ENCODE peak calls at places on chromosomes 7 and 10, in four cellular contexts. Y is body of pancreas, J is AG04449, Z is ovary. F is an unnamed sample.

GRCh38 chr7:27101906-27102577 is 441 bp downstream of the HOXA2 start:
- DNase-seq in Y (no peak), J (no peak), Z (no peak), F (no peak)

GRCh38 chr10:125000366-125001312 is 58.7 kb downstream of the ZRANB1 start:
- DNase-seq in Y (peak; percentile 78), J (no peak), Z (peak; percentile 50), F (no peak)

GRCh38 chr10:118944959-118945622 is 84.4 kb upstream of the NANOS1 start:
- DNase-seq in Y (no peak), J (no peak), Z (no peak), F (no peak)

GRCh38 chr10:69318997-69319727 is 40.9 kb downstream of the HK1 start:
- DNase-seq in Y (peak; percentile 65), J (no peak), Z (peak; percentile 75), F (peak; percentile 76)

GRCh38 chr7:115471891-115472290 is 550.0 kb downstream of the MDFIC start:
- DNase-seq in Y (no peak), J (no peak), Z (no peak), F (no peak)

GRCh38 chr7:19470031-19470430 is 238.8 kb downstream of the POLR1F start:
- DNase-seq in Y (no peak), J (no peak), Z (no peak), F (no peak)

GRCh38 chr7:1296727-1297475 is 64.2 kb downstream of the UNCX start:
- DNase-seq in Y (no peak), J (no peak), Z (no peak), F (no peak)

GRCh38 chr10:69093933-69094332 is 6.0 kb downstream of the SRGN start:
- DNase-seq in Y (no peak), J (no peak), Z (no peak), F (no peak)

GRCh38 chr7:47407821-47408674 is 173.9 kb downstream of the TNS3 start:
- DNase-seq in Y (peak; percentile 4), J (no peak), Z (no peak), F (no peak)

GRCh38 chr7:94135180-94135579 is 131.0 kb upstream of the BET1 start:
- DNase-seq in Y (no peak), J (no peak), Z (no peak), F (no peak)

GRCh38 chr10:133141144-133141962 is 18.7 kb upstream of the KNDC1 start:
- DNase-seq in Y (no peak), J (no peak), Z (peak; percentile 29), F (no peak)

GRCh38 chr7:5482020-5482498 is 58.4 kb upstream of the TNRC18 start:
- DNase-seq in Y (no peak), J (no peak), Z (no peak), F (no peak)

GRCh38 chr7:39825391-39825790 is 124.7 kb upstream of the CDK13 start:
- DNase-seq in Y (no peak), J (no peak), Z (no peak), F (no peak)

GRCh38 chr10:103244663-103245271 is 920 bp upstream of the RPEL1 start:
- DNase-seq in Y (peak; percentile 81), J (no peak), Z (peak; percentile 58), F (peak; percentile 70)

GRCh38 chr10:35043796-35044344 is 46.3 kb downstream of the CUL2 start:
- DNase-seq in Y (no peak), J (no peak), Z (no peak), F (no peak)

GRCh38 chr7:97116308-97116707 is 1.2 kb upstream of the SDHAF3 start:
- DNase-seq in Y (no peak), J (no peak), Z (no peak), F (no peak)

GRCh38 chr10:68604441-68604840 is 44.3 kb downstream of the TET1 start:
- DNase-seq in Y (no peak), J (no peak), Z (no peak), F (no peak)

GRCh38 chr10:109919224-109919623 is 4.1 kb downstream of the XPNPEP1 start:
- DNase-seq in Y (no peak), J (no peak), Z (no peak), F (no peak)

GRCh38 chr7:44415047-44415446 is 75.4 kb downstream of the NUDCD3 start:
- DNase-seq in Y (no peak), J (no peak), Z (no peak), F (no peak)

GRCh38 chr10:87518937-87519336 is 14.2 kb downstream of the MINPP1 start:
- DNase-seq in Y (no peak), J (no peak), Z (no peak), F (no peak)

GRCh38 chr7:4531236-4531635 is 150.9 kb upstream of the FOXK1 start:
- DNase-seq in Y (peak; percentile 41), J (no peak), Z (no peak), F (no peak)

GRCh38 chr7:44396931-44397525 is 71.6 kb upstream of the CAMK2B start:
- DNase-seq in Y (no peak), J (no peak), Z (no peak), F (no peak)

GRCh38 chr7:122273117-122273516 is 31.4 kb downstream of the FEZF1 start:
- DNase-seq in Y (no peak), J (no peak), Z (no peak), F (no peak)

GRCh38 chr7:7567898-7568531 is 1.3 kb downstream of the MIOS start:
- DNase-seq in Y (no peak), J (no peak), Z (no peak), F (no peak)

GRCh38 chr10:23885853-23886252 is 323.1 kb upstream of the KIAA1217 start:
- DNase-seq in Y (no peak), J (no peak), Z (no peak), F (no peak)

GRCh38 chr10:31515116-31515515 is 196.1 kb downstream of the ZEB1 start:
- DNase-seq in Y (no peak), J (no peak), Z (no peak), F (no peak)
- TF ChIP-seq CTCF in Y (no peak), J (no peak), Z (no peak), F (no peak)

DNA sequence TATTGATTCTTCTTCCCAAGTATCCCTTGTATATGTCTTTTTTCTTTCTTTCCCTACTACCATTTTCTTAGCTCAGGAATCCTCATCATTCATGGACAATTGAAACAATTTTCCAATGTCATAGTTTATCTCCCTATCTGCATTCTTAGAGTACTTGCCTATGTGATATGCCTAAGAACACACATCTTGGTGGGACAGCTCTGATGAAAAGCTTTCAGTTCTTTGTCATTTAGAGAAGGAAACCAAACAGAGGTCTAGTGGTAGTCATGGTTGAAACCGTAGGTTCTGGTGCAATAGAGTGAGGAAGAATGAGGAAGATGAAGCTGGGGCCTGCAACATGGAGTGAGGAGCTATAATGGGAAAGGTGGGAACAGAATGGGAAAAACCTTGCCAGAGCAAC is 28.2 kb downstream of the TDRD1 start:
- DNase-seq in Y (no peak), J (no peak), Z (no peak), F (no peak)
- TF ChIP-seq CTCF in Y (no peak), J (no peak), Z (no peak), F (no peak)

DNA sequence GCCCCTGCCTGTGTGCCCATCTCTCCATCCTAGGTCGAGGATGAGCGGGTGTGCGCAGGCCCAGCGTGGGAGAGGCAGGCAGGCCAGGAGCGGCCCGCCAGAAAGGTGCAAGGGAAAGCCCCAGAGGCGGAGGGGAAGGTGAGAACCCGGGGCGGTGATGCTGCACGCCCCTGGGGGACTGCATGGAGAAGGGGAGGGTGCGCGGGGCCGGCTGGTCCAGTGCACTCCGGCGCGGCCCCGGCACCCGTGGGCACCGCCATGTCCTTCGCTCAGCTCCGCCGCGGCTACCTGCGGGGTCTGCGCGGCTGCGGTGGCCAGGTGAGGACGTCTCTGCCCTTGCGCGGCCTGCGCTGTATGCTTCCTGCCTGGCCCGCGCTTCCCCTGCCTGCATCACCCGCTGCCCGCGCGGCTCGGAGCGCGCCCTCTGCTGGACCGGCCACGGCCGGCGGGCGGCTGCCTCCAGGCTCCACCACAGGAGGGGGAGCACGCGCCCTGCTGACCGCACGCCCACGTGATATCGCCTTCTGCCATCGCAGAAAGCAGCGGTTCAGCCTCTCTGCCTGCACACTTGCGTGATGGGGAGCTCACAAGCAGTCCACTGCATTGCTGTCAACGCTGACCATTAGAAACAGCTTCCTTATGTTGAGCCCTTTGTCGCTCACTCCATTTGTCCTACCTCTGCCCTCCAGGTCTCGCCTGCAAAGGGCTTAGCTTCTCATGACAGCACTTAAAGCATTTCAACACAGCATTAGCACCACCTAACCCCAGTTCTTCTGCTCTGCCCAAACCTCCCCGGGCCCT is 73.9 kb downstream of the CXCL12 start:
- DNase-seq in Y (peak; percentile 94), J (no peak), Z (peak; percentile 93), F (peak; percentile 78)
- TF ChIP-seq CTCF in Y (peak; percentile 95), J (peak; percentile 91), Z (peak; percentile 95), F (peak; percentile 55)

GRCh38 chr10:13518076-13518692 is 10.6 kb downstream of the BEND7 start:
- DNase-seq in Y (no peak), J (no peak), Z (no peak), F (no peak)
- TF ChIP-seq CTCF in Y (no peak), J (peak; percentile 54), Z (no peak), F (no peak)

GRCh38 chr7:131105803-131106680 is 221.6 kb upstream of the MKLN1 start:
- DNase-seq in Y (peak; percentile 86), J (no peak), Z (peak; percentile 90), F (peak; percentile 75)
- TF ChIP-seq CTCF in Y (no peak), J (no peak), Z (no peak), F (no peak)

GRCh38 chr10:60048146-60048545 is 141.8 kb upstream of the CCDC6 start:
- DNase-seq in Y (peak; percentile 36), J (no peak), Z (no peak), F (peak; percentile 48)
- TF ChIP-seq CTCF in Y (no peak), J (peak; percentile 41), Z (no peak), F (peak; percentile 57)

GRCh38 chr7:64180989-64181388 is 26.0 kb upstream of the ZNF735 start:
- DNase-seq in Y (no peak), J (no peak), Z (no peak), F (no peak)
- TF ChIP-seq CTCF in Y (no peak), J (no peak), Z (no peak), F (no peak)

DNA sequence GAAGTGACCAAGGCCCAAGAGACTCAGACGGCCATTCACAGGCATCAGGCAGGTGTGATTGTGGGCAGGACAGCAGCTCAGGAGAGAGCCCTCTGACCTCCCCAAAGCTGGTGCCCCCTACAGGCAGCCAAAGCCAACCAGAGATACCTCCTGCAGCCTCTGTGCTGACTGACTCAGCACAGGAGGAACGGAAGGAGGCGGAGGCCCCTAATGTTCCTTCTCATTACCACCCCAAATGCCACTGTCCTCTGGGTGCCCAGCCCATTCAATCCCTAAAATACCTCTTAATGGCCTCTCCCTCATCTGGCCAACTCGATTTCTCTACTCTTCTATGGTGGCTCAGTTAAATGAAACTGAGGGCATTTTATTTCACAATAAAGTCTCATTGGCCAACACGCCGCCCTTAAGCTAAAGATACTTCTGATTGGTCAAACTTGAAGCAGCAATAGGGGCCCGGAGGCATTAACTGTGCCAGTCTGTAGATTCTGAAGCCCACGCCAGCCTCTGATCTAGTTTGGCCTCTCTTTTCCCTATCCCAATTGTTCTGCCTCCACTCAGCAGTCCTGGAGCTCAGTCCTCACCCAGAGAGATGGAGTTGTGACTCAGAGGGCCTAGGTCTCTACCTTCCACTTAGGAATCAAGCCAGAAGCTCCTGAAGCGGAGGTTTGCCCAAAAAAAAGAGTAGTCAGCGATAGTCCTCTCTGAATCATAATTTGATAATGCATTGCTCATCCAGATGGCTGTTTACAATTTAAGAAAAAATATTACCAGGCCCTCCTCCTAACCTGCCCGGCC is 1.2 kb downstream of the CYREN start:
- DNase-seq in Y (peak; percentile 38), J (no peak), Z (peak; percentile 39), F (peak; percentile 77)
- TF ChIP-seq CTCF in Y (no peak), J (peak; percentile 40), Z (no peak), F (peak; percentile 50)

DNA sequence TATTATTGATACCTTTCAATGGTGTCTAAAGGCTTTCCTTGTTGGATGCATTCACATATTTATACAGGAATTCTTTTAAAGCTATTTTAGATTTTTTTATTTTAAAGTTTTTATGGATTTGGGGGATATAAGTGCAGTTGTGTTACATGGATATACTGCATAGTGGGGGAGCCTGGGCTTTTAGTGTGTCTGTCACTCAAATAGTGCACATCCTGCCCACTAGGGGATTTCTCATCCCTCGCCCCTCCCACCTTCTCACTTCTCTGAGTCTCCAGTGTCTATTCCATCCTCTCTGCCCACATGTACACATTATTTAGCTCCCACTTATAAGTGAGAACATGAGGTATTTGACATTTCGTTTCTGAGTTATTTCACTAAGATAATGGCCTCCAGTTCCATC is 154.0 kb upstream of the MKI67 start:
- DNase-seq in Y (no peak), J (no peak), Z (no peak), F (no peak)
- TF ChIP-seq CTCF in Y (no peak), J (no peak), Z (no peak), F (no peak)

F was measured in Calu3.